ENCODE peak calls at places on chromosome 4, in seven cellular contexts. One of them, this sample, is unnamed.

GRCh38 chr4:156949373-156949814 is 22.2 kb downstream of the PDGFC start:
- DNase-seq in neural progenitor cell: no peak
- DNase-seq in lower lobe of right lung: no peak
- DNase-seq in right lobe of liver: no peak
- DNase-seq in AG04450: no peak
- DNase-seq in AG10803: peak
- DNase-seq in HCT116: no peak
- DNase-seq in this sample: no peak

GRCh38 chr4:7398104-7398423 is 36.7 kb downstream of the PSAPL1 start:
- DNase-seq in neural progenitor cell: no peak
- DNase-seq in AG10803: peak
- DNase-seq in right lobe of liver: no peak
- DNase-seq in lower lobe of right lung: peak
- DNase-seq in AG04450: peak
- DNase-seq in HCT116: no peak
- DNase-seq in this sample: peak

GRCh38 chr4:108426493-108426892 is 193.9 kb upstream of the RPL34 start:
- DNase-seq in right lobe of liver: no peak
- DNase-seq in neural progenitor cell: no peak
- DNase-seq in lower lobe of right lung: no peak
- DNase-seq in AG10803: peak
- DNase-seq in HCT116: no peak
- DNase-seq in AG04450: no peak
- DNase-seq in this sample: no peak

GRCh38 chr4:5821665-5822358 is 71.1 kb downstream of the CRMP1 start:
- DNase-seq in right lobe of liver: no peak
- DNase-seq in AG10803: no peak
- DNase-seq in AG04450: no peak
- DNase-seq in neural progenitor cell: peak
- DNase-seq in HCT116: peak
- DNase-seq in lower lobe of right lung: no peak
- DNase-seq in this sample: no peak

GRCh38 chr4:56653461-56654237 is 27.4 kb downstream of the HOPX start:
- DNase-seq in right lobe of liver: no peak
- DNase-seq in HCT116: no peak
- DNase-seq in neural progenitor cell: no peak
- DNase-seq in AG04450: no peak
- DNase-seq in lower lobe of right lung: no peak
- DNase-seq in AG10803: no peak
- DNase-seq in this sample: peak

GRCh38 chr4:107818301-107818910 is 6.3 kb upstream of the SGMS2 start:
- DNase-seq in AG04450: no peak
- DNase-seq in AG10803: no peak
- DNase-seq in right lobe of liver: no peak
- DNase-seq in HCT116: no peak
- DNase-seq in neural progenitor cell: no peak
- DNase-seq in lower lobe of right lung: no peak
- DNase-seq in this sample: no peak

GRCh38 chr4:54382623-54383022 is 153.5 kb downstream of the PDGFRA start:
- DNase-seq in neural progenitor cell: no peak
- DNase-seq in HCT116: no peak
- DNase-seq in AG10803: no peak
- DNase-seq in right lobe of liver: no peak
- DNase-seq in lower lobe of right lung: no peak
- DNase-seq in AG04450: no peak
- DNase-seq in this sample: no peak

GRCh38 chr4:7306986-7307385 is 114.6 kb downstream of the SORCS2 start:
- DNase-seq in HCT116: no peak
- DNase-seq in AG10803: no peak
- DNase-seq in lower lobe of right lung: no peak
- DNase-seq in right lobe of liver: no peak
- DNase-seq in AG04450: no peak
- DNase-seq in neural progenitor cell: no peak
- DNase-seq in this sample: no peak

GRCh38 chr4:183960021-183960420 is 54.9 kb downstream of the STOX2 start:
- DNase-seq in HCT116: no peak
- DNase-seq in AG10803: peak
- DNase-seq in neural progenitor cell: peak
- DNase-seq in AG04450: peak
- DNase-seq in right lobe of liver: no peak
- DNase-seq in lower lobe of right lung: no peak
- DNase-seq in this sample: peak

GRCh38 chr4:68373513-68373912 is 23.6 kb upstream of the YTHDC1 start:
- DNase-seq in lower lobe of right lung: peak
- DNase-seq in right lobe of liver: peak
- DNase-seq in neural progenitor cell: peak
- DNase-seq in HCT116: no peak
- DNase-seq in AG04450: no peak
- DNase-seq in AG10803: peak
- DNase-seq in this sample: peak

GRCh38 chr4:98686046-98686385 is 27.6 kb upstream of the TSPAN5 start:
- DNase-seq in AG10803: no peak
- DNase-seq in AG04450: no peak
- DNase-seq in lower lobe of right lung: no peak
- DNase-seq in HCT116: no peak
- DNase-seq in right lobe of liver: no peak
- DNase-seq in neural progenitor cell: no peak
- DNase-seq in this sample: no peak

GRCh38 chr4:37066149-37066548 is 178.4 kb upstream of the NWD2 start:
- DNase-seq in HCT116: no peak
- DNase-seq in lower lobe of right lung: no peak
- DNase-seq in AG10803: no peak
- DNase-seq in right lobe of liver: no peak
- DNase-seq in AG04450: no peak
- DNase-seq in neural progenitor cell: no peak
- DNase-seq in this sample: no peak

GRCh38 chr4:80213117-80213815 is 16.0 kb downstream of the PRDM8 start:
- DNase-seq in AG10803: peak
- DNase-seq in AG04450: no peak
- DNase-seq in neural progenitor cell: no peak
- DNase-seq in right lobe of liver: no peak
- DNase-seq in lower lobe of right lung: no peak
- DNase-seq in HCT116: no peak
- DNase-seq in this sample: no peak

GRCh38 chr4:24774452-24774851 is 20.9 kb upstream of the SOD3 start:
- DNase-seq in AG04450: no peak
- DNase-seq in HCT116: no peak
- DNase-seq in right lobe of liver: no peak
- DNase-seq in neural progenitor cell: no peak
- DNase-seq in AG10803: peak
- DNase-seq in lower lobe of right lung: no peak
- DNase-seq in this sample: no peak

GRCh38 chr4:172305698-172306097 is 492.5 kb downstream of the GALNTL6 start:
- DNase-seq in HCT116: no peak
- DNase-seq in neural progenitor cell: no peak
- DNase-seq in AG04450: no peak
- DNase-seq in lower lobe of right lung: no peak
- DNase-seq in AG10803: no peak
- DNase-seq in right lobe of liver: no peak
- DNase-seq in this sample: no peak

DNA sequence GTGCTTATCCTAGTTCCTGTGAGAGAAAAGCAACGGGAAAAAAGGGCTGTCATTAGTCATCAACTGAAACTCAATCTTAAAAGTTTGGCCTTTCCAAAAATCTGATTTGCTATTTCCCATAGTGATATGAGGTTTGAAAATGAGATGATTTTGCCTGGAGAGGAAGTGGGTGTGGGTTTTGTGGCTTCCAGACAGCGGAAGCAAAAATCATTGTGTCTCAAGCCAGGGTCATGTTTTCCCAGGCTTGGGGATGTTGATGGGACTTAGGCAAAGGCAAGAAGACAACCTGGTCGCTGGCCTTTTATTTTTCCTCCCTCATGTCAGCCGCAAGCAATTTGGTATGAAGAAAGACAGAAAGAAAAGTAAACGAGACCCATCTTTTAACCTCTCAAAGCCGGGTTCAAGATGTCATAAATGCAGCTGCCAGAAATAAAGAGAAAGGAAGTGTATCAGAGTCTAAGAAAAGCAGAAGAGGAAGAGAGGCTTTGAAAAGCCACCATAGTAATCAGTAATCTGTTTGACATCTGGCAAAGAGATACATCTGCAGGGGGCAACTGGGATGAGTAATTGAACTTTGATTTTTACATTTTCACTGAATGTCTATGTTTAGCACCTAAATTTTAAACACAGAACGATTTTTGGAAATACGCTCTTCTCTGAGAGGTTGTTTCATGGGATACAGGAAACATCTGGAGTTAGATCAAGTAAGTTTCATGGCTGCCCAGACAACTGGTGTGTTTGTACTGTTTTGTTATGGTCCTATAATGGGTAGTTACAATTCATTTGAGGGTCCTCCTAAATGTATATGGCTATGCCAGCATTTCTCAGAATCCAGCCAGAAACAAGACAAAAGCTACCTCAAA is 521.6 kb upstream of the SLIT2 start:
- DNase-seq in right lobe of liver: no peak
- DNase-seq in AG04450: no peak
- DNase-seq in lower lobe of right lung: no peak
- DNase-seq in neural progenitor cell: no peak
- DNase-seq in HCT116: no peak
- DNase-seq in AG10803: peak
- DNase-seq in this sample: no peak
- H3K4me3 ChIP-seq in right lobe of liver: no peak
- H3K4me3 ChIP-seq in AG04450: no peak
- H3K4me3 ChIP-seq in lower lobe of right lung: no peak
- H3K4me3 ChIP-seq in neural progenitor cell: no peak
- H3K4me3 ChIP-seq in HCT116: no peak
- H3K4me3 ChIP-seq in AG10803: no peak
- H3K4me3 ChIP-seq in this sample: no peak

DNA sequence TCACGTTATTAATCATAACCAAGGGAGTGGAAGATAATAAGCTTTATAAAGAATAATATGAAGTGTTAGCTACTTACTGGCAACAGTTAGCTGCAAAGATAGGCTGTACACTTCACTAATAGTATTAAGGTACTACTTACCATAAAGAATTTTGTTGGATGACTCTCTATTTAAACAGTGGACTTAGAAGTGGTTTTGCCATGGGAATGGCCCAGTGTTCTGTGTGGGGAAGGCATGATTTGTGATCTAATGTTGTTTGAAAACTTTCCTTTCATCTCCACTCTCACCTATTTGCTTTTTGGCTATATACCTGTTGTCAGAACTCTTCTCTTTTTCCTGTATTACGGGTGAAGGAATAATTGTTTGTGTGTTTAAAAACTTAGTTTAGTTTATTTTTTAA is 23.0 kb downstream of the FHDC1 start:
- DNase-seq in HCT116: no peak
- DNase-seq in right lobe of liver: no peak
- DNase-seq in lower lobe of right lung: no peak
- DNase-seq in AG10803: no peak
- DNase-seq in neural progenitor cell: no peak
- DNase-seq in AG04450: no peak
- DNase-seq in this sample: no peak
- H3K4me3 ChIP-seq in HCT116: no peak
- H3K4me3 ChIP-seq in right lobe of liver: no peak
- H3K4me3 ChIP-seq in lower lobe of right lung: no peak
- H3K4me3 ChIP-seq in AG10803: no peak
- H3K4me3 ChIP-seq in neural progenitor cell: no peak
- H3K4me3 ChIP-seq in AG04450: no peak
- H3K4me3 ChIP-seq in this sample: no peak

DNA sequence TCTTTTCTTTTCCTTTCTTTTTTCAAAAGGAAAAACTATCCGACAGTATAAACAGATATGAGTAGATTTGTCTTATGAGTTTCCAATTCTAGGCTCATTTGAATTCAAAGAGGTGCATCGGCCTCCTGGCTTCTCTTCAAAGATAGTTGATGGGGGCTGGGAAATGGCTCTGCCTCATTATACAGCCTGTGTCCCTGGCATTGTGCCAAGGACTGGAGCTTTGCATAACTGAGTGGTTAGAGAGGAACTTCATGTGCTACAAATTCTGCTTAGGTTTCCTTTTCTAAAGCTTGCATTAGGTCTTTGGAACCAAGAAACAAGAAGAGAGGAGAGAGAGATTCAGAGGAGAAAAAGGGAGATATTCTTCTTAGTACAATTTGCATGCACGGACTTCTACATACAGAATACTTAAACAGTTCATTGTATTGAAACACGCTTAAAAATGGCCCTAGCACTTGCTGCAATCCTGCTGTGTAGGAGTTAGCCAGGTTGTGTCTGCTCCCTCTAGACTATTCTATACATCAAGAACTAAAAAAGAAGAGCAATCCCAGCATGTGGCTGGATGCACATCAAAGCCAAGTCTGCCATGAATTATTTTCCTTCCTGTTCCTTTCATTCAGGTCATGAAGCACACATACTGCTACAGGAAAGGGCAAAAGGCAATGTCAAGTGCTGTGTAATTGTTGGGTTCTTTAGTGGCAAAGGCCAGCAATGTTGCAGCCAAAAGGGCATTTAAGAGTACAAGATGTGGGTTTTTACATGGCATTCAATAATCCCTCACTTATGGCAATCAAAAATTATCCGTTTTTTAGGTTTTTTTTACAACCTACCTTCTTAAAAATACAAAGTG is 70.9 kb downstream of the INTS12 start:
- DNase-seq in neural progenitor cell: peak
- DNase-seq in HCT116: no peak
- DNase-seq in AG04450: no peak
- DNase-seq in AG10803: no peak
- DNase-seq in lower lobe of right lung: peak
- DNase-seq in right lobe of liver: peak
- DNase-seq in this sample: peak
- H3K4me3 ChIP-seq in neural progenitor cell: no peak
- H3K4me3 ChIP-seq in HCT116: no peak
- H3K4me3 ChIP-seq in AG04450: no peak
- H3K4me3 ChIP-seq in AG10803: no peak
- H3K4me3 ChIP-seq in lower lobe of right lung: no peak
- H3K4me3 ChIP-seq in right lobe of liver: no peak
- H3K4me3 ChIP-seq in this sample: no peak

DNA sequence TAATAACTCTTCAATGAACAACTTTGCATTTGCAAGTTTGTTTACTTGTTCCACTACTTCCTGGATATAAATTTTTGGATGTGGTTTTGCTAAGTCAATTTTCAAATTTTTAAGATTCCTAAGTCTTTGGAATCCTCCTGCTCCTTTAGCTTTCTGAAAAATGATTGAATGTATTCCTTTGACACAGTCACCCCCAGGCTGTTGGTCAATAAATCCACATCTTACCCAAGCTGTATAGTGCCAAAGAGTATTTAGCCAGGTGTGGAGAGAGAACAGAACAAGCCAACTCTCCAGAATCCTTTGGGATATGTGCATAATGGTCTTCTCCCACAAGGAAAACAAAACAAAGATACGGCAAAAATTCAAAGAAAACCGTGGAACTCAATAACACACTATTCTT is 56.9 kb upstream of the INTU start:
- DNase-seq in AG10803: no peak
- DNase-seq in lower lobe of right lung: no peak
- DNase-seq in right lobe of liver: no peak
- DNase-seq in neural progenitor cell: no peak
- DNase-seq in AG04450: no peak
- DNase-seq in HCT116: no peak
- DNase-seq in this sample: no peak
- H3K4me3 ChIP-seq in AG10803: no peak
- H3K4me3 ChIP-seq in lower lobe of right lung: no peak
- H3K4me3 ChIP-seq in right lobe of liver: no peak
- H3K4me3 ChIP-seq in neural progenitor cell: no peak
- H3K4me3 ChIP-seq in AG04450: no peak
- H3K4me3 ChIP-seq in HCT116: no peak
- H3K4me3 ChIP-seq in this sample: no peak